ENCODE peak calls at places on chromosomes 4 and X, in seven cellular contexts. G, H, R, K, S, Y and M are unnamed samples.

GRCh38 chr4:185710487-185710995 is 101.5 kb downstream of the SORBS2 start:
- DNase-seq in G (no peak), H (peak), R (no peak), K (no peak), S (no peak), Y (no peak), M (no peak)

GRCh38 chr4:22072240-22072639 is 123.7 kb upstream of the KCNIP4 start:
- DNase-seq in G (no peak), H (no peak), R (no peak), K (no peak), S (no peak), Y (no peak), M (no peak)

GRCh38 chr4:31482691-31483090 is 762.5 kb downstream of the PCDH7 start:
- DNase-seq in G (no peak), H (no peak), R (no peak), K (no peak), S (no peak), Y (no peak), M (no peak)

GRCh38 chrX:16033336-16033735 is 90.0 kb upstream of the GRPR start:
- DNase-seq in G (no peak), H (peak), R (peak), K (no peak), S (peak), Y (no peak), M (no peak)

GRCh38 chr4:15153662-15154061 is 151.4 kb downstream of the CPEB2 start:
- DNase-seq in G (no peak), H (no peak), R (peak), K (no peak), S (no peak), Y (no peak), M (no peak)

GRCh38 chrX:38028300-38028699 is 21.9 kb downstream of the SYTL5 start:
- DNase-seq in G (no peak), H (no peak), R (no peak), K (no peak), S (no peak), Y (no peak), M (no peak)

GRCh38 chr4:112589207-112589606 is 47.5 kb downstream of the ZGRF1 start:
- DNase-seq in G (no peak), H (peak), R (peak), K (no peak), S (no peak), Y (no peak), M (no peak)

GRCh38 chr4:113365377-113365776 is 315.9 kb downstream of the ANK2 start:
- DNase-seq in G (no peak), H (no peak), R (no peak), K (no peak), S (no peak), Y (no peak), M (no peak)

GRCh38 chrX:20420058-20420457 is 153.3 kb upstream of the RPS6KA3 start:
- DNase-seq in G (no peak), H (no peak), R (no peak), K (no peak), S (no peak), Y (no peak), M (no peak)

GRCh38 chrX:93673869-93674271 is at the start of gene FAM133A:
- DNase-seq in G (no peak), H (peak), R (peak), K (no peak), S (no peak), Y (no peak), M (no peak)

GRCh38 chr4:7434766-7435150 is at the start of gene PSAPL1:
- DNase-seq in G (peak), H (peak), R (peak), K (no peak), S (no peak), Y (peak), M (no peak)

GRCh38 chrX:150212672-150213480 is 150.2 kb upstream of the MAMLD1 start:
- DNase-seq in G (no peak), H (no peak), R (peak), K (no peak), S (no peak), Y (no peak), M (no peak)

GRCh38 chrX:35101901-35102300 is 159.3 kb downstream of the FAM47B start:
- DNase-seq in G (no peak), H (peak), R (peak), K (no peak), S (no peak), Y (no peak), M (no peak)

GRCh38 chrX:98071331-98071730 is 1187.6 kb downstream of the RPA4 start:
- DNase-seq in G (no peak), H (no peak), R (no peak), K (no peak), S (no peak), Y (no peak), M (no peak)

GRCh38 chrX:129626026-129626425 is 28.7 kb downstream of the APLN start:
- DNase-seq in G (no peak), H (peak), R (no peak), K (no peak), S (no peak), Y (no peak), M (no peak)

GRCh38 chr4:153345011-153345981 is 808 bp downstream of the MND1 start:
- DNase-seq in G (peak), H (peak), R (peak), K (peak), S (no peak), Y (peak), M (no peak)

GRCh38 chr4:100095729-100096595 is 94.3 kb downstream of the DDIT4L start:
- DNase-seq in G (peak), H (peak), R (peak), K (no peak), S (peak), Y (peak), M (peak)

GRCh38 chr4:165199286-165199685 is 8.1 kb upstream of the KLHL2 start:
- DNase-seq in G (no peak), H (peak), R (no peak), K (no peak), S (no peak), Y (no peak), M (no peak)

GRCh38 chr4:119132306-119132705 is 3.3 kb upstream of the MYOZ2 start:
- DNase-seq in G (no peak), H (peak), R (peak), K (no peak), S (no peak), Y (no peak), M (no peak)

GRCh38 chr4:81684357-81684756 is 212.7 kb upstream of the RASGEF1B start:
- DNase-seq in G (no peak), H (no peak), R (no peak), K (no peak), S (no peak), Y (no peak), M (no peak)

GRCh38 chrX:152842772-152843338 is 12.0 kb downstream of the NSDHL start:
- DNase-seq in G (no peak), H (no peak), R (no peak), K (no peak), S (no peak), Y (no peak), M (no peak)

GRCh38 chr4:3452376-3452775 is 10.6 kb downstream of the HGFAC start:
- DNase-seq in G (no peak), H (no peak), R (no peak), K (no peak), S (no peak), Y (no peak), M (no peak)
- TF ChIP-seq CTCF in G (no peak), H (peak), R (peak), K (peak), S (peak), Y (peak), M (peak)

GRCh38 chr4:53364624-53365023 is 1.2 kb downstream of the SCFD2 start:
- DNase-seq in G (no peak), H (no peak), R (no peak), K (no peak), S (no peak), Y (no peak), M (no peak)
- H3K4me3 ChIP-seq in G (peak), H (peak), R (peak), K (peak), S (peak), Y (peak), M (peak)

GRCh38 chrX:18886344-18887161 is 97.4 kb downstream of the PHKA2 start:
- DNase-seq in G (peak), H (peak), R (peak), K (peak), S (no peak), Y (peak), M (no peak)
- TF ChIP-seq CTCF in G (peak), H (peak), R (peak), K (peak), S (peak), Y (peak), M (peak)

GRCh38 chr4:83781434-83781833 is 245.5 kb downstream of the GPAT3 start:
- DNase-seq in G (no peak), H (no peak), R (no peak), K (no peak), S (no peak), Y (no peak), M (no peak)
- H3K4me3 ChIP-seq in G (no peak), H (no peak), R (no peak), K (no peak), S (no peak), Y (no peak), M (no peak)

GRCh38 chrX:53239474-53239873 is 14.5 kb upstream of the KDM5C start:
- DNase-seq in G (peak), H (no peak), R (no peak), K (no peak), S (no peak), Y (no peak), M (no peak)
- TF ChIP-seq CTCF in G (peak), H (no peak), R (peak), K (peak), S (no peak), Y (no peak), M (peak)